ENCODE peak calls at places on chromosomes 7 and 10, in ten cellular contexts. V, H, Q, K, U, S, E, Y, W and D are unnamed samples.

GRCh38 chr7:81600608-81601007 is 169.2 kb downstream of the HGF start:
- DNase-seq in V (no peak), H (no peak), Q (peak; percentile 68), K (no peak), U (no peak), S (no peak), E (no peak), Y (no peak), W (no peak), D (no peak)

GRCh38 chr10:17731331-17731730 is 20.7 kb upstream of the TMEM236 start:
- DNase-seq in V (no peak), H (no peak), Q (no peak), K (no peak), U (no peak), S (no peak), E (no peak), Y (no peak), W (no peak), D (no peak)

GRCh38 chr10:89699581-89700064 is 1.8 kb upstream of the KIF20B start:
- DNase-seq in V (no peak), H (no peak), Q (no peak), K (no peak), U (no peak), S (peak; percentile 34), E (no peak), Y (no peak), W (no peak), D (no peak)

GRCh38 chr7:81604075-81604807 is 165.6 kb downstream of the HGF start:
- DNase-seq in V (no peak), H (no peak), Q (no peak), K (no peak), U (no peak), S (peak; percentile 15), E (no peak), Y (no peak), W (no peak), D (no peak)

GRCh38 chr7:14738086-14738485 is 164.5 kb downstream of the DGKB start:
- DNase-seq in V (no peak), H (no peak), Q (no peak), K (no peak), U (no peak), S (no peak), E (no peak), Y (no peak), W (no peak), D (no peak)

GRCh38 chr10:80373566-80373965 is 17.0 kb downstream of the DYDC2 start:
- DNase-seq in V (no peak), H (no peak), Q (no peak), K (no peak), U (no peak), S (no peak), E (no peak), Y (no peak), W (no peak), D (no peak)

GRCh38 chr10:121598261-121599249 is at the start of gene FGFR2:
- DNase-seq in V (peak; percentile 78), H (peak; percentile 87), Q (no peak), K (peak; percentile 78), U (peak; percentile 87), S (peak; percentile 86), E (no peak), Y (peak; percentile 90), W (peak; percentile 12), D (peak; percentile 75)

GRCh38 chr10:101006593-101007098 is 7.0 kb downstream of the LZTS2 start:
- DNase-seq in V (no peak), H (no peak), Q (no peak), K (no peak), U (no peak), S (no peak), E (no peak), Y (no peak), W (no peak), D (peak; percentile 87)

GRCh38 chr10:46289209-46289810 is 2.5 kb downstream of the ANTXRL start:
- DNase-seq in V (no peak), H (no peak), Q (no peak), K (no peak), U (no peak), S (peak; percentile 63), E (no peak), Y (no peak), W (no peak), D (no peak)

GRCh38 chr7:27182861-27183681 is 2.0 kb downstream of the HOXA11 start:
- DNase-seq in V (peak; percentile 30), H (no peak), Q (no peak), K (no peak), U (peak; percentile 16), S (no peak), E (no peak), Y (peak; percentile 63), W (no peak), D (peak; percentile 66)

GRCh38 chr10:50552308-50552707 is 71.4 kb downstream of the SGMS1 start:
- DNase-seq in V (no peak), H (no peak), Q (peak; percentile 80), K (no peak), U (no peak), S (no peak), E (no peak), Y (no peak), W (no peak), D (no peak)

GRCh38 chr7:36752026-36752735 is 27.9 kb upstream of the AOAH start:
- DNase-seq in V (no peak), H (no peak), Q (no peak), K (no peak), U (no peak), S (no peak), E (no peak), Y (no peak), W (no peak), D (no peak)

GRCh38 chr7:42883950-42884349 is 27.9 kb downstream of the C7orf25 start:
- DNase-seq in V (peak; percentile 73), H (no peak), Q (no peak), K (peak; percentile 28), U (no peak), S (peak; percentile 95), E (no peak), Y (no peak), W (no peak), D (no peak)

GRCh38 chr7:12696001-12696400 is 8.6 kb downstream of the ARL4A start:
- DNase-seq in V (no peak), H (no peak), Q (no peak), K (no peak), U (no peak), S (peak; percentile 68), E (no peak), Y (no peak), W (no peak), D (no peak)

GRCh38 chr7:132878228-132878919 is 203.5 kb downstream of the CHCHD3 start:
- DNase-seq in V (no peak), H (no peak), Q (peak; percentile 13), K (no peak), U (no peak), S (peak; percentile 4), E (no peak), Y (no peak), W (no peak), D (no peak)
- TF ChIP-seq CTCF in V (no peak), H (no peak), Q (no peak), K (no peak), U (no peak), S (no peak), E (no peak), Y (no peak), W (no peak), D (no peak)

GRCh38 chr10:117454502-117454901 is 79.3 kb upstream of the PDZD8 start:
- DNase-seq in V (no peak), H (no peak), Q (no peak), K (no peak), U (no peak), S (peak; percentile 80), E (no peak), Y (no peak), W (no peak), D (no peak)

GRCh38 chr10:117450940-117451339 is 75.7 kb upstream of the PDZD8 start:
- DNase-seq in V (no peak), H (no peak), Q (no peak), K (no peak), U (no peak), S (no peak), E (no peak), Y (no peak), W (no peak), D (no peak)

GRCh38 chr10:117445992-117446391 is 70.8 kb upstream of the PDZD8 start:
- DNase-seq in V (no peak), H (no peak), Q (no peak), K (no peak), U (no peak), S (no peak), E (no peak), Y (no peak), W (no peak), D (no peak)

GRCh38 chr10:117448840-117449239 is 73.6 kb upstream of the PDZD8 start:
- DNase-seq in V (no peak), H (no peak), Q (no peak), K (no peak), U (no peak), S (no peak), E (no peak), Y (no peak), W (no peak), D (no peak)

DNA sequence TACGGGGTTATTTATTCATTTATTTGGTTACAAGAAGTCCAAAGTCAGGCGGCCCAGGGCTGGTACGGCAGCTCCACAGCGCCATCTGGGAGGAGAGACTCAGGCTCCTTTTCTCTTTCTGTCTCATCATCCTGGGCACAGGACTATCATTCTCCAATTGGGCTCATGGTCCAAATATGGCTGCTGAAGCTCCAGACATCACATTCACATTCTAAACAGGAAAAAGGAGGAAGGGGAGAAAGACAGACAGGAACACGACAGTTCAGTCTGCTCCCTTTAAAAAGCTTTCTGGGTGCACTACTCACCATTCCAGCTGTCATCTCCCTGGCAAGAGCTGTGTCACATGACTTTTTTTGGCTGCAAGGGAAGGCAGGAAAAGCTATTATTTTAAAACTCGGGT is 74.4 kb upstream of the PDZD8 start:
- DNase-seq in V (no peak), H (no peak), Q (no peak), K (no peak), U (peak; percentile 28), S (no peak), E (no peak), Y (peak; percentile 59), W (no peak), D (no peak)
- TF ChIP-seq CTCF in V (no peak), H (no peak), Q (peak; percentile 52), K (no peak), U (no peak), S (no peak), E (no peak), Y (peak; percentile 60), W (no peak), D (peak; percentile 37)

DNA sequence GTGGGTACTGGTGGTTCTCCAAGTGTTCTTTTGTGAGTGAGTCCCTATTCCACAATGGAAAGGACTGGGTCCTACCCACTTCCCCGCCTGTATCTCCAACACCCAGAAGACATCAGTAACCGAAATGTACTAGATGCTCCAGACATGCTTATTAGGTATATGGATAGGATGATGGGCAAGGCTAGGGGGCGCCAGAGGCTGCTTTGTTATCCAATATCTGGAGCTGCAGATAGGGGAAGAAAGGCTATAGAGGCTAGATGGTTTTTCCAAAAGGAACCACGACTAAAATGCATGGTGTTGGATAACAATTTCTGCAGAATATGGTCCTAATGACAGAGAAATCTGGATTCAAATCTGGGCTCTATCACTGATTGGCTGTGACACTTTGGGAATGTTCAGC is 56.2 kb upstream of the TM9SF3 start:
- DNase-seq in V (peak; percentile 84), H (peak; percentile 31), Q (peak; percentile 45), K (peak; percentile 69), U (peak; percentile 74), S (peak; percentile 59), E (peak; percentile 33), Y (peak; percentile 82), W (peak; percentile 95), D (no peak)
- TF ChIP-seq CTCF in V (peak; percentile 68), H (peak; percentile 69), Q (peak; percentile 79), K (peak; percentile 58), U (no peak), S (no peak), E (peak; percentile 25), Y (peak; percentile 89), W (peak; percentile 68), D (peak; percentile 72)

GRCh38 chr10:95327367-95327766 is 36.6 kb upstream of the PDLIM1 start:
- DNase-seq in V (no peak), H (no peak), Q (peak; percentile 40), K (peak; percentile 56), U (peak; percentile 86), S (peak; percentile 78), E (no peak), Y (no peak), W (no peak), D (no peak)
- TF ChIP-seq CTCF in V (no peak), H (no peak), Q (no peak), K (peak; percentile 40), U (no peak), S (no peak), E (no peak), Y (no peak), W (no peak), D (no peak)